ENCODE peak calls at places on chromosome 12, in five cellular contexts. R is trophoblast cell, Q is H9, J is H1, U is mesenchymal stem cell. I is an unnamed sample.

GRCh38 chr12:25852792-25853191 is 105.7 kb upstream of the RASSF8 start:
- DNase-seq in Q (no peak), R (no peak), J (no peak), U (peak), I (no peak)

GRCh38 chr12:47367912-47368537 is 288.3 kb upstream of the AMIGO2 start:
- DNase-seq in R (no peak), U (no peak), Q (no peak), J (no peak), I (no peak)

GRCh38 chr12:14408208-14408607 is 42.7 kb downstream of the ATF7IP start:
- DNase-seq in R (no peak), Q (no peak), J (no peak), U (peak), I (no peak)

GRCh38 chr12:43352001-43352400 is 200.0 kb downstream of the ADAMTS20 start:
- DNase-seq in J (no peak), U (no peak), R (no peak), Q (no peak), I (no peak)

GRCh38 chr12:51906452-51907082 is 737 bp upstream of the ACVRL1 start:
- DNase-seq in J (no peak), Q (no peak), R (no peak), U (no peak), I (no peak)

GRCh38 chr12:108731105-108731865 is at the start of gene CORO1C:
- DNase-seq in R (peak), Q (peak), U (peak), J (peak), I (peak)

GRCh38 chr12:1575799-1576401 is 18.5 kb downstream of the FBXL14 start:
- DNase-seq in R (no peak), J (no peak), Q (no peak), U (peak), I (no peak)

GRCh38 chr12:123131291-123131831 is 19.5 kb downstream of the PITPNM2 start:
- DNase-seq in R (peak), U (peak), J (no peak), Q (no peak), I (no peak)

GRCh38 chr12:116592731-116593130 is 33.5 kb downstream of the MAP1LC3B2 start:
- DNase-seq in U (no peak), R (no peak), Q (no peak), J (no peak), I (no peak)

GRCh38 chr12:52043386-52044212 is 7.6 kb upstream of the NR4A1 start:
- DNase-seq in J (no peak), U (no peak), R (no peak), Q (no peak), I (no peak)

GRCh38 chr12:54526800-54527630 is 22.4 kb upstream of the PDE1B start:
- DNase-seq in R (peak), J (peak), U (peak), Q (peak), I (peak)

GRCh38 chr12:75623631-75624118 is 112.3 kb upstream of the KRR1 start:
- DNase-seq in R (no peak), J (no peak), Q (peak), U (peak), I (no peak)

GRCh38 chr12:56029166-56029519 is 8.3 kb downstream of the IKZF4 start:
- DNase-seq in U (no peak), Q (no peak), J (no peak), R (no peak), I (no peak)

GRCh38 chr12:80692114-80692513 is 15.3 kb upstream of the MYF6 start:
- DNase-seq in J (no peak), U (no peak), Q (no peak), R (no peak), I (no peak)

GRCh38 chr12:99232324-99232723 is 415.2 kb upstream of the GARIN6 start:
- DNase-seq in R (no peak), J (no peak), Q (no peak), U (no peak), I (no peak)

GRCh38 chr12:106064622-106065021 is 74.1 kb downstream of the NUAK1 start:
- DNase-seq in R (no peak), J (no peak), Q (no peak), U (no peak), I (no peak)

GRCh38 chr12:59624732-59625455 is 29.1 kb downstream of the SLC16A7 start:
- DNase-seq in J (no peak), R (no peak), Q (no peak), U (peak), I (no peak)

GRCh38 chr12:114499338-114499737 is 93.4 kb upstream of the TBX5 start:
- DNase-seq in U (no peak), Q (no peak), R (no peak), J (no peak), I (no peak)

DNA sequence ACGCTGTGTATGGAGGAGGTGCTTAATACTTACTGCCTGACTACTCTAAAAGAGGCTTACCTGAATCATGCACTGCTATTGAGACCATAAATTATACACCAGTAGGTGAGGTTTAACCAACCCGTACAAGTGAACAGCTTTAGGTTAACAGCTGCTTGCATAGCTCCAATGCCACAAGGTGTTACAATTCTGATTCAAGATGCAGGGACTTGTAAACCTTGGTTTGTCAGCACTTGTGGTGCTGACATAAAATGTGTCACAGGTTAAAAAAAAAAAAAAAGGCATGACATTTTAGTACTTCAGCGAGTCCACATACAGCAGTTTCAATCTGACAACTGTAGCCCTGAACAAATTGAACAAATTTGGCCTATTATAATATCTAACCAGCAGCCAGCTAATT is 44.5 kb downstream of the TCHP start:
- DNase-seq in J (no peak), Q (no peak), R (peak), U (no peak), I (no peak)
- H2AK5ac ChIP-seq in J (no peak), Q (no peak), R (no peak), U (peak), I (no peak)

GRCh38 chr12:103250487-103250886 is 245.3 kb downstream of the C12orf42 start:
- DNase-seq in U (no peak), J (no peak), Q (no peak), R (no peak), I (no peak)

GRCh38 chr12:103249614-103250013 is 246.2 kb downstream of the C12orf42 start:
- DNase-seq in U (no peak), J (no peak), Q (no peak), R (no peak), I (no peak)

GRCh38 chr12:103244596-103244995 is 251.2 kb downstream of the C12orf42 start:
- DNase-seq in R (no peak), J (no peak), Q (no peak), U (no peak), I (no peak)

DNA sequence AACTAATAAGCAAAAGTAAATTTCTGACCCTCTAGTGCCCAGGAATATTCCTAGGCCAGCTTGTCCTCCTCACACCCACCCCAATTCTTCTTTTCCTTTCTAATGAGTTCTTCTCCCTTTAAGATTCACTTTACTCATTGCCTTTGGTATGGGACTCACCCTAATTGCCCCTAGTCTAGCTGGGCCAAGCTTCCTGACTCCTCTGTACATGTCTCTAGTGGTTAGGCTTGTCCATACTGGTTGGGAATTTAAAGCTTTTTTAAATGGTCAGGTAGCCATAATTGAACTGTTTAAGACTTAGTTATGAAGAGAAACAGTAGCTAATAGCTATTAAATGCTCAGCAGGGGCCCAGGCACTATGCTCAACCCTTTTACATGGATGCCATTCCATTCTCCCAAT is 248.2 kb downstream of the C12orf42 start:
- DNase-seq in R (no peak), J (no peak), U (no peak), Q (no peak), I (no peak)
- H2BK12ac ChIP-seq in R (no peak), J (no peak), U (no peak), Q (no peak), I (no peak)

GRCh38 chr12:124413401-124413800 is 118.5 kb downstream of the RFLNA start:
- DNase-seq in Q (no peak), R (no peak), U (no peak), J (no peak), I (no peak)
- H2AK5ac ChIP-seq in Q (no peak), R (no peak), U (no peak), J (no peak), I (no peak)

GRCh38 chr12:120228291-120229070 is 27.6 kb upstream of the RPLP0 start:
- DNase-seq in R (peak), Q (peak), U (peak), J (peak), I (peak)
- H2BK12ac ChIP-seq in R (peak), Q (no peak), U (no peak), J (peak), I (peak)

DNA sequence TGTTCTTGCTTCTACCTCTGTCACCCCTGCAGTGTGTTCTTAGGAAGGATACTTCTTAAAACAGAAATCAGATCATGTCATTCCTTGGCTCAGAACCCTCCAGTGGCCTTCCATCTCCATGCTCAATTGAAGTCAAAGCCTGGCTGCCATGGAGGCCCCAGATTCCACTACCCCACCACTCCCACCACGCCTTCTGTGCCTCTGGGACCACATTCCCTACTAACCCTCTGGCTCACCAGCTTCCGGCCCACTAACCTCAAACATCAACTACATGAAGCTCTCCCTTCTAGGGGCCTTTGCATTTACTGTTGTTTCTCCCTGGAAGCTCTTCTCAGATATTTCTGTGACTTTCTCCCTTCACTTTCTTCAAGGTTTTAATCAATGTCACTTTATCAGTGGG is 76.1 kb upstream of the REP15 start:
- DNase-seq in R (no peak), J (no peak), Q (no peak), U (peak), I (no peak)
- H2AK5ac ChIP-seq in R (peak), J (no peak), Q (no peak), U (peak), I (no peak)

DNA sequence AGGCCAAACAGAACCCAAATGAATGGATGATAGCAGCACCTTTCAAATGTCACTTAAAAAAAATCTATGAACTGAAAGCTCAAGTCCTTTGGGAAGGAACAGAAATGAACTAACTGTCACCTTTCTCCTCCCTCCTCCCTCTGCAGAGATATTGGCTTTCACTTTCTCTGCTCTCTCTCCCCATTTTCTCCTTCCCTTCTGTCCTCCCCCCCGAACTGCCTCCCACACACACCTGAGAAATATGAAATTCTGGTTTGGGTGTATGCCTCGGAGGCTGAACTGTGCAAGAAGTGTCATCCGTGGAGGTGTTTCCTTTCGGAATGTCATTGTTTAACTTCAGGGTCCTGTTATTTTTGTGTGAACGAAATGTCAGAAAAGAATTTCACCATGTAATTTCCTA is 87.8 kb downstream of the NEDD1 start:
- DNase-seq in R (no peak), U (no peak), Q (no peak), J (no peak), I (no peak)
- H2BK12ac ChIP-seq in R (no peak), U (no peak), Q (no peak), J (no peak), I (no peak)

GRCh38 chr12:76946451-76946850 is 67.6 kb upstream of the CSRP2 start:
- DNase-seq in Q (no peak), R (no peak), U (no peak), J (no peak), I (no peak)
- H2AK5ac ChIP-seq in Q (no peak), R (no peak), U (peak), J (peak), I (no peak)

DNA sequence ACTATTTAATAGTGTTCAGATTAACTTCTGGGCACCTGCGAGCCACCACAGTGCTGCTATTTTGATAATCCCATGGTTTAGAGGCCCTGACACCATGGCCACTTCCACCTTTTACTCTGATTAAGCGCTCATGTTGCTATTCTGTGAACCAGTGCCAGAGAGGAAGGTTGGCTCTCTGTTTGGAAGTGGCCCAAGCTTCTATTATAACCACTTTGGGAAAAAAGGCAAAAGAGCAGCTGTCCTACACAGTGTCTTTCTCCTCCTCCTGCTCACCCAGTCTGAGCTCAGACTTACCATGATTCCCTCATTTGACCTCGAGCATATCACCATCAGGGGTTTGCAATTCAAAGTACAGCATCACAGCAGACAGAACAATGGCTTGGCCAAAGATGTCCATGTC is 23.3 kb downstream of the DYRK2 start:
- DNase-seq in U (no peak), R (no peak), Q (no peak), J (no peak), I (no peak)
- H2BK12ac ChIP-seq in U (no peak), R (peak), Q (no peak), J (no peak), I (no peak)

DNA sequence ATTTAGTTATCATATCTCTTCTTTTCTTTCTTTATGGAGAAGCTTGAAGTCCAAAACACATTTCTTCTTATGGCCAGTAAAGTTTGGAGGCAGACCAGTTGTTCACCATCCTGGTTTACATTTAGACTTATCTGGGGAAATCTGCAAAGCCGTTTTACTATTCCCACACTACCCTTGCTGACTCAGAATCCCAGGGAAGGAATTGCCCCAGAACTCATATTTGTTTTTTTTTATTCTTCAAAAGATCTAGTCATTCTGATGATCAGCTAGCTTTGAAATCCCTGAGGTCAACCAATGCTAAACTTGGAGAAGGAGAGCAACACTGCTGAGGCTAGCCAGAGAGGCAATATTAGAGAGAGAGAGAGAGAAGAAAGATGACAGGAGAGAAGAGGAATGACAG is 12.3 kb upstream of the LMO3 start:
- DNase-seq in U (no peak), R (no peak), J (no peak), Q (no peak), I (no peak)
- H2AK5ac ChIP-seq in U (no peak), R (no peak), J (no peak), Q (no peak), I (no peak)

GRCh38 chr12:58414398-58414871 is 473.1 kb downstream of the ATP23 start:
- DNase-seq in J (no peak), Q (no peak), R (no peak), U (peak), I (no peak)

GRCh38 chr12:58416211-58416610 is 474.8 kb downstream of the ATP23 start:
- DNase-seq in R (no peak), Q (no peak), J (no peak), U (peak), I (no peak)

GRCh38 chr12:58415716-58416115 is 474.3 kb downstream of the ATP23 start:
- DNase-seq in Q (no peak), U (no peak), J (no peak), R (no peak), I (peak)

GRCh38 chr12:58413794-58414193 is 472.4 kb downstream of the ATP23 start:
- DNase-seq in U (peak), R (peak), J (no peak), Q (no peak), I (no peak)

DNA sequence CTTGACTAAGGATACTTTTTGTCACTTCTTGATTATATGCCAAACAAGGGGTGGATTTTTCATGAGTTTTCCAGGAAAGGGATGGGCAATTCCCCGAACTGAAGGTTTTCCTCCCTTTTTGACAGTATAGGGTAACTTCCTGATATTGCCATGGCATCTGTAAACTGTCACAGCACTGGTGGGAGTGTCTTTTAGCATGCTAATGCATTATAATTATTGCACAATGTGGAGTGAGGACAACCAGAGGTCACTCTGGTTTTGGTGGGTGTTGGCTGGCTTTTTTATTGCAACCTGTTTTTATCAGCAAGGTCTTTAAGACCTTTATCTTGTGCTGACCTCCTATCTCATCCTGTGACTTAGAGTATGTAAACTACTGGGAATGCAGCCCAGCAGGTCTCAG is 471.1 kb downstream of the ATP23 start:
- DNase-seq in Q (no peak), R (peak), J (no peak), U (peak), I (no peak)
- H2BK12ac ChIP-seq in Q (no peak), R (no peak), J (no peak), U (no peak), I (no peak)

I was measured in neuronal stem cell.